ENCODE peak calls at places on chromosomes 16 and 17, in four cellular contexts. One of them, this sample, is unnamed. For H3K4me1, the result is how much of the 10 kb centered on the place peaks cover.

GRCh38 chr17:52035336-52035915 is 123.1 kb downstream of the CA10 start:
- DNase-seq in IMR-90: no peak
- DNase-seq in HCT116: no peak
- DNase-seq in neuronal stem cell: no peak
- DNase-seq in this sample: no peak

GRCh38 chr17:40352044-40352778 is 12.3 kb downstream of the GJD3 start:
- DNase-seq in neuronal stem cell: no peak
- DNase-seq in IMR-90: no peak
- DNase-seq in HCT116: no peak
- DNase-seq in this sample: no peak

GRCh38 chr16:59179446-59180082 is 445.4 kb upstream of the GOT2 start:
- DNase-seq in IMR-90: no peak
- DNase-seq in neuronal stem cell: no peak
- DNase-seq in HCT116: no peak
- DNase-seq in this sample: no peak

GRCh38 chr16:28549301-28549899 is 4.3 kb upstream of the SGF29 start:
- DNase-seq in neuronal stem cell: no peak
- DNase-seq in IMR-90: peak
- DNase-seq in HCT116: peak
- DNase-seq in this sample: peak

GRCh38 chr16:29148867-29149272 is 164.0 kb downstream of the LAT start:
- DNase-seq in neuronal stem cell: no peak
- DNase-seq in HCT116: no peak
- DNase-seq in IMR-90: no peak
- DNase-seq in this sample: no peak

GRCh38 chr17:72237223-72237622 is 116.4 kb downstream of the SOX9 start:
- DNase-seq in IMR-90: no peak
- DNase-seq in neuronal stem cell: no peak
- DNase-seq in HCT116: no peak
- DNase-seq in this sample: no peak

GRCh38 chr16:677306-678190 is 2.1 kb downstream of the RHBDL1 start:
- DNase-seq in neuronal stem cell: no peak
- DNase-seq in IMR-90: no peak
- DNase-seq in HCT116: no peak
- DNase-seq in this sample: no peak

GRCh38 chr17:18182978-18183333 is 672 bp upstream of the ALKBH5 start:
- DNase-seq in HCT116: no peak
- DNase-seq in neuronal stem cell: no peak
- DNase-seq in IMR-90: peak
- DNase-seq in this sample: peak

GRCh38 chr17:83200746-83201145 is 121.3 kb downstream of the METRNL start:
- DNase-seq in IMR-90: no peak
- DNase-seq in neuronal stem cell: no peak
- DNase-seq in HCT116: no peak
- DNase-seq in this sample: no peak

GRCh38 chr16:87850009-87851006 is 19.0 kb downstream of the SLC7A5 start:
- DNase-seq in neuronal stem cell: peak
- DNase-seq in IMR-90: peak
- DNase-seq in HCT116: no peak
- DNase-seq in this sample: peak

GRCh38 chr17:78442648-78443128 is 64.2 kb downstream of the PGS1 start:
- DNase-seq in HCT116: no peak
- DNase-seq in IMR-90: peak
- DNase-seq in neuronal stem cell: no peak
- DNase-seq in this sample: no peak

GRCh38 chr17:64081802-64082799 is 47.8 kb downstream of the ERN1 start:
- DNase-seq in HCT116: peak
- DNase-seq in neuronal stem cell: no peak
- DNase-seq in IMR-90: peak
- DNase-seq in this sample: peak

GRCh38 chr16:9123871-9124270 is 32.4 kb downstream of the HAPSTR1 start:
- DNase-seq in HCT116: peak
- DNase-seq in neuronal stem cell: no peak
- DNase-seq in IMR-90: no peak
- DNase-seq in this sample: peak

GRCh38 chr17:62628845-62629555 is 1.5 kb downstream of the MRC2 start:
- DNase-seq in neuronal stem cell: no peak
- DNase-seq in IMR-90: peak
- DNase-seq in HCT116: no peak
- DNase-seq in this sample: no peak

GRCh38 chr16:48081656-48082055 is 74.1 kb downstream of the ABCC12 start:
- DNase-seq in neuronal stem cell: no peak
- DNase-seq in IMR-90: peak
- DNase-seq in HCT116: no peak
- DNase-seq in this sample: peak

GRCh38 chr16:28977703-28978641 is 3.4 kb downstream of the SPNS1 start:
- DNase-seq in HCT116: no peak
- DNase-seq in neuronal stem cell: no peak
- DNase-seq in IMR-90: no peak
- DNase-seq in this sample: peak

GRCh38 chr16:56282455-56282854 is 91.2 kb downstream of the GNAO1 start:
- DNase-seq in neuronal stem cell: no peak
- DNase-seq in IMR-90: no peak
- DNase-seq in HCT116: no peak
- DNase-seq in this sample: no peak

GRCh38 chr16:47150067-47150466 is 6.3 kb upstream of the NETO2 start:
- DNase-seq in neuronal stem cell: no peak
- DNase-seq in HCT116: no peak
- DNase-seq in IMR-90: no peak
- DNase-seq in this sample: no peak

GRCh38 chr17:17514993-17515920 is 19.1 kb upstream of the RASD1 start:
- DNase-seq in neuronal stem cell: no peak
- DNase-seq in IMR-90: peak
- DNase-seq in HCT116: no peak
- DNase-seq in this sample: no peak

GRCh38 chr16:47970291-47970931 is 185.4 kb downstream of the ABCC12 start:
- DNase-seq in neuronal stem cell: peak
- DNase-seq in IMR-90: peak
- DNase-seq in HCT116: no peak
- DNase-seq in this sample: peak

GRCh38 chr16:67782567-67783352 is 23.6 kb downstream of the RANBP10 start:
- DNase-seq in HCT116: no peak
- DNase-seq in neuronal stem cell: no peak
- DNase-seq in IMR-90: no peak
- DNase-seq in this sample: no peak

GRCh38 chr17:43810823-43811222 is 22.1 kb downstream of the MPP3 start:
- DNase-seq in HCT116: no peak
- DNase-seq in neuronal stem cell: no peak
- DNase-seq in IMR-90: no peak
- DNase-seq in this sample: no peak

GRCh38 chr16:77780378-77780837 is 8.0 kb upstream of the VAT1L start:
- DNase-seq in neuronal stem cell: no peak
- DNase-seq in IMR-90: peak
- DNase-seq in HCT116: peak
- DNase-seq in this sample: peak

GRCh38 chr17:1697681-1698080 is 12.5 kb downstream of the TLCD2 start:
- DNase-seq in neuronal stem cell: no peak
- DNase-seq in HCT116: no peak
- DNase-seq in IMR-90: no peak
- DNase-seq in this sample: no peak
- H3K9ac ChIP-seq in neuronal stem cell: no peak
- H3K9ac ChIP-seq in HCT116: no peak
- H3K9ac ChIP-seq in IMR-90: no peak
- H3K9ac ChIP-seq in this sample: no peak

GRCh38 chr17:7438050-7438614 is 1.2 kb upstream of the FGF11 start:
- DNase-seq in IMR-90: no peak
- DNase-seq in HCT116: no peak
- DNase-seq in neuronal stem cell: peak
- DNase-seq in this sample: no peak
- H3K4me3 ChIP-seq in IMR-90: peak
- H3K4me3 ChIP-seq in HCT116: no peak
- H3K4me3 ChIP-seq in neuronal stem cell: peak
- H3K4me3 ChIP-seq in this sample: no peak

DNA sequence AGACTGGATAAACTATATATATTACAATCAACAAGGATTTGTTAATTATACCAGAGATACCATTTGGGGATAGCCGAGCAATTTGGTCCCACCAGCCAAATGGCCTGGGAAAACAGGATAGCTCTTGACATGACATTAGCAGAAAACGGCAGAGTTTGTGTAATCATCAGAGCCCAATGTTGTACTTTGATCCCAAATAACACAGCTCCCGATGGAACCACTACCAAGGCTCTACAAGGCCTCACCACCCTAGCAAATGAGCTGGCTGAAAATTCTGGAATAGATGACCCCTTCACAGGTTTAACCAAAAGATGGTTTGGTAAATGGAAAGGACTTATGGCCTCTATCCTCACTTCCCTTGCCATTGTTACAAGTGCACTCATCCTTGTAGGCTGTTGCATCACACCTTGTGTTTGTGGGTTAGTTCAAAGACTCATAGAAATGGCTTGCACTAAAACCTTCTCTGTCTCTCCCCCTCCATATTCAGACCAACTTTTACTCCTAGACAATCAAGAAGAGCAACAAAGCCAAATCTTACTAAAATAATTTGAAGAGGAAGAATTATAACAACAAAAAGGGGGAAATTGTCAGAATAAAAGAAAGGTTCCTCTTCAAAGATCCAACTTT is 9.5 kb downstream of the TXNL4B start:
- DNase-seq in neuronal stem cell: no peak
- DNase-seq in IMR-90: no peak
- DNase-seq in HCT116: no peak
- DNase-seq in this sample: no peak
- H3K4me1 ChIP-seq in neuronal stem cell: under half
- H3K4me1 ChIP-seq in IMR-90: under half
- H3K4me1 ChIP-seq in HCT116: under half
- H3K4me1 ChIP-seq in this sample: under half

GRCh38 chr17:76250141-76250540 is 9.8 kb upstream of the RNF157 start:
- DNase-seq in HCT116: no peak
- DNase-seq in neuronal stem cell: no peak
- DNase-seq in IMR-90: no peak
- DNase-seq in this sample: no peak

GRCh38 chr17:76243826-76244679 is 3.8 kb upstream of the RNF157 start:
- DNase-seq in neuronal stem cell: no peak
- DNase-seq in IMR-90: no peak
- DNase-seq in HCT116: no peak
- DNase-seq in this sample: no peak

GRCh38 chr17:76246080-76247066 is 6.1 kb upstream of the RNF157 start:
- DNase-seq in neuronal stem cell: no peak
- DNase-seq in HCT116: no peak
- DNase-seq in IMR-90: peak
- DNase-seq in this sample: no peak

GRCh38 chr17:76248013-76248782 is 7.9 kb upstream of the RNF157 start:
- DNase-seq in IMR-90: no peak
- DNase-seq in neuronal stem cell: no peak
- DNase-seq in HCT116: no peak
- DNase-seq in this sample: peak

DNA sequence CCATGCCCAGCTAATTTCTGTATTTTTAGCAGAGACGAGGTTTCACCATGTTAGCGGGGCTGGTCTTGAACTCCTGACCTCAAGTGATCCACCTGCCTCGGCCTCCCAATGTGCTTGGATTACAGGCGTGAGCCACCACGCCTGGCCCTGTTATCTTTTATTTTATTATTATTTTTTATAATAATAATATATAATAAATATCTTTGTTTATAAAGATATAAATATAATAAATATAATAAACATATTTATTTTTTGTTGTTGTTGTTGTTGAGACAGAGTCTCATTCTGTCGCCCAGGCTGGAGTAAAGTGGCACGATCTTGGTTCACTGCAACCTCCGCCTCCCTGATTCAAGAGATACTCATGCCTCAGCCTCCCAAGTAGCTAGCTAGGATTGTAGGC is 7.0 kb upstream of the RNF157 start:
- DNase-seq in HCT116: no peak
- DNase-seq in neuronal stem cell: no peak
- DNase-seq in IMR-90: no peak
- DNase-seq in this sample: no peak
- H3K9ac ChIP-seq in HCT116: no peak
- H3K9ac ChIP-seq in neuronal stem cell: no peak
- H3K9ac ChIP-seq in IMR-90: no peak
- H3K9ac ChIP-seq in this sample: no peak

GRCh38 chr17:42413464-42414040 is 9.5 kb downstream of the CAVIN1 start:
- DNase-seq in neuronal stem cell: no peak
- DNase-seq in IMR-90: no peak
- DNase-seq in HCT116: no peak
- DNase-seq in this sample: no peak

GRCh38 chr17:42411905-42412679 is 11.0 kb downstream of the CAVIN1 start:
- DNase-seq in IMR-90: no peak
- DNase-seq in HCT116: no peak
- DNase-seq in neuronal stem cell: no peak
- DNase-seq in this sample: no peak

GRCh38 chr17:42409467-42410351 is 13.3 kb downstream of the CAVIN1 start:
- DNase-seq in HCT116: peak
- DNase-seq in neuronal stem cell: no peak
- DNase-seq in IMR-90: peak
- DNase-seq in this sample: no peak

GRCh38 chr17:42411321-42411820 is 11.7 kb downstream of the CAVIN1 start:
- DNase-seq in neuronal stem cell: no peak
- DNase-seq in IMR-90: no peak
- DNase-seq in HCT116: no peak
- DNase-seq in this sample: no peak

GRCh38 chr17:42414782-42415409 is 8.2 kb downstream of the CAVIN1 start:
- DNase-seq in HCT116: no peak
- DNase-seq in neuronal stem cell: no peak
- DNase-seq in IMR-90: no peak
- DNase-seq in this sample: no peak
- H3K4me3 ChIP-seq in HCT116: no peak
- H3K4me3 ChIP-seq in neuronal stem cell: no peak
- H3K4me3 ChIP-seq in IMR-90: no peak
- H3K4me3 ChIP-seq in this sample: no peak

DNA sequence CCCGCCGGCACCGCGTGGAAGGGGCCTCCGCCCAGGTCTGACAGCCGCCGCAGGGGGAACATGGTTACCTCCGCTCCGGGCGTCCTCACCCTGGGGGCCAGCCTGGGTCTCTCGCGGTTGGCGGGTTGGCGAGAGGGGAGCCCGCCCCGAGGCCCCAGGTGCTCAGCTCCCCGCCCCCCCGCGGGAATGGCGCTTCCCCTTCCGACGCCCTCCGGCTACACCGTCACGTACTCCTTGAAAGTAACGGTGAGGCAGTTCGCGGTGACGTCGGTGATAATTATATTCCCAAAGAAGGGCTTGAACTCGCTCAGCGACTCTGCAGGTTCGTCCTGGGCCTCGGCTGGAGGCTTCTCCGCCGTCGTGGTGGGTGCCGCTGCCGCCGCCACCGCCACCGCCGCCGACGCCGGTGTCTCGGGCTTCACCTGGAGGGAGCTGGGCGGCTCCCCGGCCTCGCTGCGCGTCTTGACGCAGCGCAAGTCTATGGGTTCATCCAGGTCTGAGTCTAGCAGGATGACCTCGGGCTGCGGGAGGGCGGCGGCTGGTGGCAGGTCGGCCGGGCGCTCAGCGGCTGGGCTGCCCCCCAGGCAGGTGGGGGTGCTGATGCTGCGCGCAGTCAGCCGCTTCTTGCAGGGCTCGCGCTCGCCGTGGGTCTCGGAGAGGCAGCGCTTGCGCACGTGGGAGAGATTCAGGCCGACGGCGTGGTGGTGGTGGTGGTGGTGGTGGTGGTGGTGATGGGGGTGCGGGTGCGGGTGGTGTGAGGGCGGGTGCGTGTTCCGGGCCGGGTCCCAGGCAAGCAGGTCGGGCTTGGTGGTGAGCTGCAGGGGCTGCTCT is 5.3 kb downstream of the CBX4 start:
- DNase-seq in neuronal stem cell: no peak
- DNase-seq in IMR-90: no peak
- DNase-seq in HCT116: no peak
- DNase-seq in this sample: no peak
- H3K4me1 ChIP-seq in neuronal stem cell: under half
- H3K4me1 ChIP-seq in IMR-90: under half
- H3K4me1 ChIP-seq in HCT116: half or more
- H3K4me1 ChIP-seq in this sample: under half